ENCODE peak calls at places on chromosomes 3 and 15, in four cellular contexts. One of them, this sample, is unnamed.

GRCh38 chr15:74893627-74894026 is 3.8 kb downstream of the MPI start:
- DNase-seq in psoas muscle: no peak
- DNase-seq in naive thymus-derived CD4-positive, alpha-beta T cell: peak
- DNase-seq in right cardiac atrium: no peak
- DNase-seq in this sample: no peak

GRCh38 chr3:65960087-65960486 is 78.6 kb downstream of the MAGI1 start:
- DNase-seq in psoas muscle: no peak
- DNase-seq in naive thymus-derived CD4-positive, alpha-beta T cell: no peak
- DNase-seq in right cardiac atrium: no peak
- DNase-seq in this sample: no peak

GRCh38 chr15:47504624-47505256 is 212.6 kb upstream of the SEMA6D start:
- DNase-seq in psoas muscle: no peak
- DNase-seq in naive thymus-derived CD4-positive, alpha-beta T cell: no peak
- DNase-seq in right cardiac atrium: no peak
- DNase-seq in this sample: no peak

GRCh38 chr3:127911421-127911931 is 3.6 kb upstream of the KBTBD12 start:
- DNase-seq in psoas muscle: no peak
- DNase-seq in naive thymus-derived CD4-positive, alpha-beta T cell: no peak
- DNase-seq in right cardiac atrium: peak
- DNase-seq in this sample: no peak

GRCh38 chr15:89143503-89144162 is 55.4 kb downstream of the ABHD2 start:
- DNase-seq in psoas muscle: no peak
- DNase-seq in naive thymus-derived CD4-positive, alpha-beta T cell: no peak
- DNase-seq in right cardiac atrium: no peak
- DNase-seq in this sample: no peak

GRCh38 chr15:76912430-76912829 is 7.3 kb upstream of the SCAPER start:
- DNase-seq in psoas muscle: no peak
- DNase-seq in naive thymus-derived CD4-positive, alpha-beta T cell: no peak
- DNase-seq in right cardiac atrium: no peak
- DNase-seq in this sample: no peak

GRCh38 chr3:168248383-168249047 is 152.8 kb upstream of the GOLIM4 start:
- DNase-seq in psoas muscle: no peak
- DNase-seq in naive thymus-derived CD4-positive, alpha-beta T cell: no peak
- DNase-seq in right cardiac atrium: peak
- DNase-seq in this sample: no peak

GRCh38 chr3:69353492-69353891 is 32.4 kb downstream of the FRMD4B start:
- DNase-seq in psoas muscle: no peak
- DNase-seq in naive thymus-derived CD4-positive, alpha-beta T cell: no peak
- DNase-seq in right cardiac atrium: peak
- DNase-seq in this sample: no peak

GRCh38 chr3:196569003-196569516 is 600 bp downstream of the FBXO45 start:
- DNase-seq in psoas muscle: no peak
- DNase-seq in naive thymus-derived CD4-positive, alpha-beta T cell: no peak
- DNase-seq in right cardiac atrium: peak
- DNase-seq in this sample: no peak

GRCh38 chr3:187274315-187274976 is 17.1 kb downstream of the MASP1 start:
- DNase-seq in psoas muscle: no peak
- DNase-seq in naive thymus-derived CD4-positive, alpha-beta T cell: no peak
- DNase-seq in right cardiac atrium: no peak
- DNase-seq in this sample: no peak

GRCh38 chr3:4983739-4984510 is 4.7 kb downstream of the BHLHE40 start:
- DNase-seq in psoas muscle: peak
- DNase-seq in naive thymus-derived CD4-positive, alpha-beta T cell: no peak
- DNase-seq in right cardiac atrium: peak
- DNase-seq in this sample: no peak

GRCh38 chr3:28504945-28505344 is 156.3 kb upstream of the AZI2 start:
- DNase-seq in psoas muscle: no peak
- DNase-seq in naive thymus-derived CD4-positive, alpha-beta T cell: no peak
- DNase-seq in right cardiac atrium: no peak
- DNase-seq in this sample: no peak

GRCh38 chr3:178325330-178325729 is 210.9 kb upstream of the KCNMB2 start:
- DNase-seq in psoas muscle: no peak
- DNase-seq in naive thymus-derived CD4-positive, alpha-beta T cell: no peak
- DNase-seq in right cardiac atrium: no peak
- DNase-seq in this sample: no peak

GRCh38 chr3:183116051-183116614 is 16.8 kb upstream of the MCCC1 start:
- DNase-seq in psoas muscle: peak
- DNase-seq in naive thymus-derived CD4-positive, alpha-beta T cell: peak
- DNase-seq in right cardiac atrium: no peak
- DNase-seq in this sample: peak

GRCh38 chr3:185484296-185484695 is 14.5 kb downstream of the TMEM41A start:
- DNase-seq in psoas muscle: no peak
- DNase-seq in naive thymus-derived CD4-positive, alpha-beta T cell: no peak
- DNase-seq in right cardiac atrium: no peak
- DNase-seq in this sample: no peak

GRCh38 chr15:73686781-73687256 is 2.6 kb downstream of the CD276 start:
- DNase-seq in psoas muscle: no peak
- DNase-seq in naive thymus-derived CD4-positive, alpha-beta T cell: no peak
- DNase-seq in right cardiac atrium: no peak
- DNase-seq in this sample: no peak

GRCh38 chr15:50765202-50765967 is at the start of gene SPPL2A:
- DNase-seq in psoas muscle: peak
- DNase-seq in naive thymus-derived CD4-positive, alpha-beta T cell: peak
- DNase-seq in right cardiac atrium: peak
- DNase-seq in this sample: peak

GRCh38 chr15:69412701-69413100 is 1.4 kb upstream of the KIF23 start:
- DNase-seq in psoas muscle: no peak
- DNase-seq in naive thymus-derived CD4-positive, alpha-beta T cell: no peak
- DNase-seq in right cardiac atrium: no peak
- DNase-seq in this sample: no peak

GRCh38 chr15:90936823-90937222 is 1.7 kb downstream of the UNC45A start:
- DNase-seq in psoas muscle: no peak
- DNase-seq in naive thymus-derived CD4-positive, alpha-beta T cell: no peak
- DNase-seq in right cardiac atrium: no peak
- DNase-seq in this sample: no peak

GRCh38 chr3:56115698-56116097 is 352.6 kb downstream of the ERC2 start:
- DNase-seq in psoas muscle: no peak
- DNase-seq in naive thymus-derived CD4-positive, alpha-beta T cell: no peak
- DNase-seq in right cardiac atrium: no peak
- DNase-seq in this sample: no peak

GRCh38 chr3:66268864-66269263 is 48.1 kb downstream of the SLC25A26 start:
- DNase-seq in psoas muscle: no peak
- DNase-seq in naive thymus-derived CD4-positive, alpha-beta T cell: no peak
- DNase-seq in right cardiac atrium: no peak
- DNase-seq in this sample: no peak

GRCh38 chr3:145244327-145244726 is 916.7 kb downstream of the PLOD2 start:
- DNase-seq in psoas muscle: no peak
- DNase-seq in naive thymus-derived CD4-positive, alpha-beta T cell: no peak
- DNase-seq in right cardiac atrium: no peak
- DNase-seq in this sample: no peak

GRCh38 chr3:171566803-171567422 is 106.7 kb upstream of the TNIK start:
- DNase-seq in psoas muscle: no peak
- DNase-seq in naive thymus-derived CD4-positive, alpha-beta T cell: peak
- DNase-seq in right cardiac atrium: no peak
- DNase-seq in this sample: peak

GRCh38 chr15:65395567-65396185 is 17.9 kb upstream of the IGDCC3 start:
- DNase-seq in psoas muscle: no peak
- DNase-seq in naive thymus-derived CD4-positive, alpha-beta T cell: no peak
- DNase-seq in right cardiac atrium: no peak
- DNase-seq in this sample: no peak

GRCh38 chr3:56373386-56373785 is 94.9 kb downstream of the ERC2 start:
- DNase-seq in psoas muscle: no peak
- DNase-seq in naive thymus-derived CD4-positive, alpha-beta T cell: no peak
- DNase-seq in right cardiac atrium: no peak
- DNase-seq in this sample: no peak

GRCh38 chr15:66581972-66582537 is 16.3 kb upstream of the LCTL start:
- DNase-seq in psoas muscle: no peak
- DNase-seq in naive thymus-derived CD4-positive, alpha-beta T cell: no peak
- DNase-seq in right cardiac atrium: peak
- DNase-seq in this sample: no peak

GRCh38 chr3:162170581-162170980 is 674.0 kb downstream of the OTOL1 start:
- DNase-seq in psoas muscle: no peak
- DNase-seq in naive thymus-derived CD4-positive, alpha-beta T cell: no peak
- DNase-seq in right cardiac atrium: no peak
- DNase-seq in this sample: no peak

GRCh38 chr15:68377766-68378165 is 54.2 kb downstream of the ITGA11 start:
- DNase-seq in psoas muscle: no peak
- DNase-seq in naive thymus-derived CD4-positive, alpha-beta T cell: no peak
- DNase-seq in right cardiac atrium: peak
- DNase-seq in this sample: no peak

DNA sequence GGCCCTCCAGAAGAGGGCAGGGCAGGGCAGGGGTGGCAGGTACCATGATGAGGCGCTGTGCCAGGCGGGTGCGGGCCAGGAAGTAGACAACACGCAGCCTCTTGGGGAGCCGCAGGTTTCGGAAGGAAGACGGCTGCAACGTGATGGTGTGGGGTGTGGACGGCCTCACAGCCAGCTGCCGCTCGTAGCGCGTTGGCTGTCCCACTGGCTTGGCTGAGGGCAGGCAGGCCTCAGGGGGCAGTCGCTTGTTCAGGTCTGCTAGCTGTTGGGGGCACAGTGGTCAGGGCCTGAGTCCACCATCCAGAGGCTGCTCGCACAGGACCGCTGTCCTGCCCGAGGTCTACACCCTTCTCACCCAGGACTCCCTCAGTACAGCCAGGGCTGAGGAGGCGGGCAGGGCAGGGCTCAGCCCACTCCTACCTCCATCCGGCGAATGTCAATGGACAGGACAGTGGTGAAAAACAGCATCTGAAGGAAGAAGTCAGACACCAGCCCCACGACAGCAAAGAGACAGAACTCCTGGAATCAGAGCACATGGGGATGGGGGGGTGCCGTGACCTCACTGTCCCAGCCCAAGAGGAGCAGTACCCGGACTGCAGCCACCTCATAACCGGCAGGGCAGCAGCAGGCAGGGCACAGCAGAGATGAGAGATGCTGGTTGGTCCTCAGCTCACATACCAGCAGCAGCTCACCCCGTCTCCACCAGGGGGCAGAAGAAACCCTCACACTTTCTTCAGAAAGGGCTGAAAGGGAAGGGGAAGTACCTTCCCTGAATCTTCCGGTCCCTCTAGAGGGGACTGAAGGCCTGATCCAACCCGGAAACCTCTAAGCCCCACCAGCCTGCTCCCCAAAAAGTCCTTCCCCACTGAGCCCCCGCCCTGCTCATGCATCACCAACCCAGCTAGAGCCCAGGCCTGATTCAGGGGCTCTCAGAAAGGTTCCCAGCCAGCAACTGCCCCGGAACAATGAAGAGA is 40.0 kb downstream of the PTPN23 start:
- DNase-seq in psoas muscle: peak
- DNase-seq in naive thymus-derived CD4-positive, alpha-beta T cell: peak
- DNase-seq in right cardiac atrium: peak
- DNase-seq in this sample: peak
- H3K4me3 ChIP-seq in psoas muscle: no peak
- H3K4me3 ChIP-seq in naive thymus-derived CD4-positive, alpha-beta T cell: peak
- H3K4me3 ChIP-seq in right cardiac atrium: no peak
- H3K4me3 ChIP-seq in this sample: peak

DNA sequence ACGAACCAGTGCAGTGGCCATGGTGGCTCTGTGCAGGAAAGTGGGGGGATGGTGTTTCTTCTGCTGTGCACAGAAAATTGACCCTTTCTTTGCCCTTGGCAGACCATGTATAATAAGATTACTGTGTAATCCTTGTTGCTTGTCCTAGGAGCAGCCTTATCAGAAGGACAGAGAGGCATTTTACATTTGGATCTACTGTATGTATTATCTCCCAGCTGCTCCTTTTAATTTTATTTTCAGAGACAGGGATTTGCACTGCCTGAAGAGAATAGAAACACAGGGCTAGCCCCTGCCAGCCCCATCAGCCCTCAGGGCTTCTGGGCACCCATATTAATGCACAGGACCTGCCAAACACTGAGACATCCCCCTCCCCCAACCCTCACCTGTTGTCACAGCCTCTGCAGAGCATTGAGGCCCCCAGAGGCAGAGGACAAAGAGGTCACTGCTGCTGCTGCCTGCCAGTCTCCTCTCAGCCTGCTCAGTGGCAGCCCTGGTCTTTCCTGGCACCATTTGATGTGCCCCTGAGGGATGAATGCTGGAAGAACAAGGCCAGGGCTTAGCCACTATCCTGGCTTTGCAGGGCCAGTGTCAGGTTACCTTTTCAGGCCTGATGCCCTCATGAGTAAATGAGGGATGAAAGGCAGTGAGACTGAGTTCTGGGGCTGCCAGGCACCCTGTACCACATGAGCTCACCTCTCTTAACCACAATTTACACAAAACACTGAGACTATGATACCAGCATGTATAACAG is 533.4 kb downstream of the NTRK3 start:
- DNase-seq in psoas muscle: no peak
- DNase-seq in naive thymus-derived CD4-positive, alpha-beta T cell: no peak
- DNase-seq in right cardiac atrium: no peak
- DNase-seq in this sample: no peak
- H3K4me3 ChIP-seq in psoas muscle: no peak
- H3K4me3 ChIP-seq in naive thymus-derived CD4-positive, alpha-beta T cell: no peak
- H3K4me3 ChIP-seq in right cardiac atrium: no peak
- H3K4me3 ChIP-seq in this sample: no peak

GRCh38 chr3:8621141-8621540 is 23.5 kb downstream of the SSUH2 start:
- DNase-seq in psoas muscle: no peak
- DNase-seq in naive thymus-derived CD4-positive, alpha-beta T cell: no peak
- DNase-seq in right cardiac atrium: no peak
- DNase-seq in this sample: no peak

GRCh38 chr3:8624612-8625011 is 20.0 kb downstream of the SSUH2 start:
- DNase-seq in psoas muscle: no peak
- DNase-seq in naive thymus-derived CD4-positive, alpha-beta T cell: no peak
- DNase-seq in right cardiac atrium: no peak
- DNase-seq in this sample: no peak

GRCh38 chr3:8623741-8624140 is 20.9 kb downstream of the SSUH2 start:
- DNase-seq in psoas muscle: no peak
- DNase-seq in naive thymus-derived CD4-positive, alpha-beta T cell: no peak
- DNase-seq in right cardiac atrium: no peak
- DNase-seq in this sample: no peak

GRCh38 chr3:8621872-8622271 is 22.7 kb downstream of the SSUH2 start:
- DNase-seq in psoas muscle: no peak
- DNase-seq in naive thymus-derived CD4-positive, alpha-beta T cell: no peak
- DNase-seq in right cardiac atrium: no peak
- DNase-seq in this sample: no peak

DNA sequence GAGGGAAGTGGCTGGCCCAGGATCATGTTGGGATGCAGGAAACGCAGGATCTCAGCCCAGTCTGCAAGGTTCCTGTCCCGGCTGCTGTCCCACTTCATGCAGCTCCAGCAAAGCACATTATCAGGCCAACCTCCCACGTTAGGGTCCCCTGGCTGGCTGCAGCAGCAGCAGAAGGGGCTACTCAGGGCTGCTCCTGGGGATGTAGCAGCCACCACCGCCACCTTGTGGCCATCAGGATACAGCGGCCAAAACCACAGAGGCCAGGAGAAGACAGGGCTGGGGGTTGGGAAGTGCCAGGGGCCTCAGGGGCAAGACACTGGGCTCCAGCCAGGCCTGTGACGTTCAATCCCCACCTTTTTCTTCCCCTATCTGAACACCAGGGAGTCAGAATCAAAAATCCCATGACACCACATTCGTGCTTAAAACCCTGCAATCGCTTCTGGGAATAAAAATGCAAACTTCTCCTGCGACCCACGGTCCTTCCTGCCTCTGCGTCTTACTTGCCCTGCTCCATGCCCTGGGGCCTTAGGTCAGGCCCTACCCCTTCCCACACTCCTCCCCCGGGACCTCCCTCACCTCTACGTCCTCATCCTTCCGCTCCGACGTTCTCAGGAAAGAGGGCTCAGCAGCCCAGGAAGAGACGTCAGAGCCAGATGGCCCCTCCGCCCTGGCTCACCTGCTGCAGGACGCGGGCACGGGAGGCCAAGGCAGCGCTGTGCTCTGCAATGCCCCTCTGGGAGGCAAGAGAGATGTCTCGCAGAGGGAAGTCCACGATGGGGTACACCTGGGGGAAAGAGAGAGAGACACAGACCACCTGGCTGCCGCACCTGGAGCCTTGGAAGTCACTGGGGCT is 21.5 kb downstream of the SSUH2 start:
- DNase-seq in psoas muscle: peak
- DNase-seq in naive thymus-derived CD4-positive, alpha-beta T cell: no peak
- DNase-seq in right cardiac atrium: peak
- DNase-seq in this sample: peak
- H3K4me3 ChIP-seq in psoas muscle: no peak
- H3K4me3 ChIP-seq in naive thymus-derived CD4-positive, alpha-beta T cell: no peak
- H3K4me3 ChIP-seq in right cardiac atrium: no peak
- H3K4me3 ChIP-seq in this sample: no peak

GRCh38 chr3:53250881-53251605 is 4.8 kb downstream of the TKT start:
- DNase-seq in psoas muscle: no peak
- DNase-seq in naive thymus-derived CD4-positive, alpha-beta T cell: no peak
- DNase-seq in right cardiac atrium: peak
- DNase-seq in this sample: no peak
- H3K4me3 ChIP-seq in psoas muscle: peak
- H3K4me3 ChIP-seq in naive thymus-derived CD4-positive, alpha-beta T cell: no peak
- H3K4me3 ChIP-seq in right cardiac atrium: no peak
- H3K4me3 ChIP-seq in this sample: no peak